ENCODE peak calls at places on chromosomes 7 and 10, in ten cellular contexts. One of them, this sample, is unnamed.
A peak's percentile ranks its signal among the peaks of the same experiment; 100 is the strongest.

GRCh38 chr7:53383131-53383530 is 347.7 kb downstream of the POM121L12 start:
- DNase-seq in activated CD4-positive, alpha-beta T cell treated with anti-CD3 and anti-CD28 coated beads, Interleukin-2, amount 50 U/mL, for 4 hours: no peak
- DNase-seq in stimulated activated CD8-positive, alpha-beta memory T cell treated with anti-CD3 and anti-CD28 coated beads, Interleukin-12 subunit alpha, Interleukin-12 subunit beta, amount 100 ng/mL, for 4 hours: no peak
- DNase-seq in Caco-2: no peak
- DNase-seq in stimulated activated CD4-positive, alpha-beta T cell treated with anti-CD3 and anti-CD28 coated beads, Interleukin-12 subunit alpha, Interleukin-12 subunit beta, amount 100 ng/mL, for 48 hours: no peak
- DNase-seq in NCI-H1105: no peak
- DNase-seq in G401: no peak
- DNase-seq in SK-MEL-5: no peak
- DNase-seq in lower lobe of right lung: no peak
- DNase-seq in GDM1: no peak
- DNase-seq in this sample: no peak

GRCh38 chr7:25119102-25119501 is 6.0 kb downstream of the CYCS start:
- DNase-seq in stimulated activated CD4-positive, alpha-beta T cell treated with anti-CD3 and anti-CD28 coated beads, Interleukin-12 subunit alpha, Interleukin-12 subunit beta, amount 100 ng/mL, for 48 hours: no peak
- DNase-seq in G401: no peak
- DNase-seq in SK-MEL-5: no peak
- DNase-seq in stimulated activated CD8-positive, alpha-beta memory T cell treated with anti-CD3 and anti-CD28 coated beads, Interleukin-12 subunit alpha, Interleukin-12 subunit beta, amount 100 ng/mL, for 4 hours: no peak
- DNase-seq in GDM1: no peak
- DNase-seq in NCI-H1105: no peak
- DNase-seq in activated CD4-positive, alpha-beta T cell treated with anti-CD3 and anti-CD28 coated beads, Interleukin-2, amount 50 U/mL, for 4 hours: no peak
- DNase-seq in lower lobe of right lung: no peak
- DNase-seq in Caco-2: no peak
- DNase-seq in this sample: no peak

GRCh38 chr10:44731271-44731670 is 179.9 kb upstream of the TMEM72 start:
- DNase-seq in G401: no peak
- DNase-seq in SK-MEL-5: no peak
- DNase-seq in Caco-2: no peak
- DNase-seq in GDM1: no peak
- DNase-seq in NCI-H1105: no peak
- DNase-seq in activated CD4-positive, alpha-beta T cell treated with anti-CD3 and anti-CD28 coated beads, Interleukin-2, amount 50 U/mL, for 4 hours: no peak
- DNase-seq in stimulated activated CD8-positive, alpha-beta memory T cell treated with anti-CD3 and anti-CD28 coated beads, Interleukin-12 subunit alpha, Interleukin-12 subunit beta, amount 100 ng/mL, for 4 hours: no peak
- DNase-seq in lower lobe of right lung: no peak
- DNase-seq in stimulated activated CD4-positive, alpha-beta T cell treated with anti-CD3 and anti-CD28 coated beads, Interleukin-12 subunit alpha, Interleukin-12 subunit beta, amount 100 ng/mL, for 48 hours: no peak
- DNase-seq in this sample: no peak

GRCh38 chr10:1454428-1454827 is 282.9 kb downstream of the ADARB2 start:
- DNase-seq in Caco-2: no peak
- DNase-seq in G401: no peak
- DNase-seq in stimulated activated CD8-positive, alpha-beta memory T cell treated with anti-CD3 and anti-CD28 coated beads, Interleukin-12 subunit alpha, Interleukin-12 subunit beta, amount 100 ng/mL, for 4 hours: no peak
- DNase-seq in lower lobe of right lung: no peak
- DNase-seq in NCI-H1105: no peak
- DNase-seq in GDM1: no peak
- DNase-seq in SK-MEL-5: no peak
- DNase-seq in activated CD4-positive, alpha-beta T cell treated with anti-CD3 and anti-CD28 coated beads, Interleukin-2, amount 50 U/mL, for 4 hours: no peak
- DNase-seq in stimulated activated CD4-positive, alpha-beta T cell treated with anti-CD3 and anti-CD28 coated beads, Interleukin-12 subunit alpha, Interleukin-12 subunit beta, amount 100 ng/mL, for 48 hours: no peak
- DNase-seq in this sample: no peak

GRCh38 chr10:133608855-133609254 is 17.7 kb downstream of the FRG2B start:
- DNase-seq in Caco-2: no peak
- DNase-seq in NCI-H1105: no peak
- DNase-seq in lower lobe of right lung: no peak
- DNase-seq in GDM1: peak; percentile 24
- DNase-seq in activated CD4-positive, alpha-beta T cell treated with anti-CD3 and anti-CD28 coated beads, Interleukin-2, amount 50 U/mL, for 4 hours: no peak
- DNase-seq in SK-MEL-5: peak; percentile 54
- DNase-seq in stimulated activated CD4-positive, alpha-beta T cell treated with anti-CD3 and anti-CD28 coated beads, Interleukin-12 subunit alpha, Interleukin-12 subunit beta, amount 100 ng/mL, for 48 hours: no peak
- DNase-seq in stimulated activated CD8-positive, alpha-beta memory T cell treated with anti-CD3 and anti-CD28 coated beads, Interleukin-12 subunit alpha, Interleukin-12 subunit beta, amount 100 ng/mL, for 4 hours: no peak
- DNase-seq in G401: peak; percentile 76
- DNase-seq in this sample: no peak

GRCh38 chr10:83108565-83109333 is 1030.6 kb upstream of the GHITM start:
- DNase-seq in GDM1: no peak
- DNase-seq in stimulated activated CD4-positive, alpha-beta T cell treated with anti-CD3 and anti-CD28 coated beads, Interleukin-12 subunit alpha, Interleukin-12 subunit beta, amount 100 ng/mL, for 48 hours: no peak
- DNase-seq in Caco-2: no peak
- DNase-seq in lower lobe of right lung: peak; percentile 41
- DNase-seq in SK-MEL-5: no peak
- DNase-seq in activated CD4-positive, alpha-beta T cell treated with anti-CD3 and anti-CD28 coated beads, Interleukin-2, amount 50 U/mL, for 4 hours: no peak
- DNase-seq in NCI-H1105: no peak
- DNase-seq in stimulated activated CD8-positive, alpha-beta memory T cell treated with anti-CD3 and anti-CD28 coated beads, Interleukin-12 subunit alpha, Interleukin-12 subunit beta, amount 100 ng/mL, for 4 hours: no peak
- DNase-seq in G401: no peak
- DNase-seq in this sample: no peak

GRCh38 chr10:24958701-24959392 is 6.4 kb upstream of the PRTFDC1 start:
- DNase-seq in activated CD4-positive, alpha-beta T cell treated with anti-CD3 and anti-CD28 coated beads, Interleukin-2, amount 50 U/mL, for 4 hours: no peak
- DNase-seq in SK-MEL-5: peak; percentile 87
- DNase-seq in GDM1: no peak
- DNase-seq in Caco-2: no peak
- DNase-seq in stimulated activated CD8-positive, alpha-beta memory T cell treated with anti-CD3 and anti-CD28 coated beads, Interleukin-12 subunit alpha, Interleukin-12 subunit beta, amount 100 ng/mL, for 4 hours: no peak
- DNase-seq in lower lobe of right lung: no peak
- DNase-seq in G401: no peak
- DNase-seq in NCI-H1105: no peak
- DNase-seq in stimulated activated CD4-positive, alpha-beta T cell treated with anti-CD3 and anti-CD28 coated beads, Interleukin-12 subunit alpha, Interleukin-12 subunit beta, amount 100 ng/mL, for 48 hours: no peak
- DNase-seq in this sample: no peak

GRCh38 chr10:95496246-95496911 is 64.8 kb downstream of the SORBS1 start:
- DNase-seq in NCI-H1105: no peak
- DNase-seq in lower lobe of right lung: no peak
- DNase-seq in SK-MEL-5: no peak
- DNase-seq in GDM1: no peak
- DNase-seq in activated CD4-positive, alpha-beta T cell treated with anti-CD3 and anti-CD28 coated beads, Interleukin-2, amount 50 U/mL, for 4 hours: no peak
- DNase-seq in Caco-2: no peak
- DNase-seq in stimulated activated CD8-positive, alpha-beta memory T cell treated with anti-CD3 and anti-CD28 coated beads, Interleukin-12 subunit alpha, Interleukin-12 subunit beta, amount 100 ng/mL, for 4 hours: no peak
- DNase-seq in stimulated activated CD4-positive, alpha-beta T cell treated with anti-CD3 and anti-CD28 coated beads, Interleukin-12 subunit alpha, Interleukin-12 subunit beta, amount 100 ng/mL, for 48 hours: no peak
- DNase-seq in G401: no peak
- DNase-seq in this sample: no peak

GRCh38 chr7:70785427-70785826 is 346.5 kb upstream of the GALNT17 start:
- DNase-seq in stimulated activated CD4-positive, alpha-beta T cell treated with anti-CD3 and anti-CD28 coated beads, Interleukin-12 subunit alpha, Interleukin-12 subunit beta, amount 100 ng/mL, for 48 hours: no peak
- DNase-seq in stimulated activated CD8-positive, alpha-beta memory T cell treated with anti-CD3 and anti-CD28 coated beads, Interleukin-12 subunit alpha, Interleukin-12 subunit beta, amount 100 ng/mL, for 4 hours: no peak
- DNase-seq in lower lobe of right lung: no peak
- DNase-seq in NCI-H1105: no peak
- DNase-seq in SK-MEL-5: no peak
- DNase-seq in Caco-2: no peak
- DNase-seq in activated CD4-positive, alpha-beta T cell treated with anti-CD3 and anti-CD28 coated beads, Interleukin-2, amount 50 U/mL, for 4 hours: no peak
- DNase-seq in G401: no peak
- DNase-seq in GDM1: no peak
- DNase-seq in this sample: no peak

GRCh38 chr10:29970012-29970396 is 89.4 kb downstream of the JCAD start:
- DNase-seq in GDM1: no peak
- DNase-seq in G401: no peak
- DNase-seq in stimulated activated CD8-positive, alpha-beta memory T cell treated with anti-CD3 and anti-CD28 coated beads, Interleukin-12 subunit alpha, Interleukin-12 subunit beta, amount 100 ng/mL, for 4 hours: no peak
- DNase-seq in activated CD4-positive, alpha-beta T cell treated with anti-CD3 and anti-CD28 coated beads, Interleukin-2, amount 50 U/mL, for 4 hours: no peak
- DNase-seq in lower lobe of right lung: no peak
- DNase-seq in NCI-H1105: no peak
- DNase-seq in stimulated activated CD4-positive, alpha-beta T cell treated with anti-CD3 and anti-CD28 coated beads, Interleukin-12 subunit alpha, Interleukin-12 subunit beta, amount 100 ng/mL, for 48 hours: no peak
- DNase-seq in Caco-2: no peak
- DNase-seq in SK-MEL-5: no peak
- DNase-seq in this sample: no peak

GRCh38 chr7:99737726-99738125 is 2.7 kb upstream of the CYP3A7 start:
- DNase-seq in SK-MEL-5: no peak
- DNase-seq in activated CD4-positive, alpha-beta T cell treated with anti-CD3 and anti-CD28 coated beads, Interleukin-2, amount 50 U/mL, for 4 hours: no peak
- DNase-seq in stimulated activated CD8-positive, alpha-beta memory T cell treated with anti-CD3 and anti-CD28 coated beads, Interleukin-12 subunit alpha, Interleukin-12 subunit beta, amount 100 ng/mL, for 4 hours: no peak
- DNase-seq in GDM1: peak; percentile 32
- DNase-seq in stimulated activated CD4-positive, alpha-beta T cell treated with anti-CD3 and anti-CD28 coated beads, Interleukin-12 subunit alpha, Interleukin-12 subunit beta, amount 100 ng/mL, for 48 hours: no peak
- DNase-seq in G401: no peak
- DNase-seq in Caco-2: no peak
- DNase-seq in lower lobe of right lung: no peak
- DNase-seq in NCI-H1105: no peak
- DNase-seq in this sample: no peak

GRCh38 chr10:131830446-131831130 is 70.2 kb upstream of the PPP2R2D start:
- DNase-seq in Caco-2: no peak
- DNase-seq in stimulated activated CD4-positive, alpha-beta T cell treated with anti-CD3 and anti-CD28 coated beads, Interleukin-12 subunit alpha, Interleukin-12 subunit beta, amount 100 ng/mL, for 48 hours: no peak
- DNase-seq in stimulated activated CD8-positive, alpha-beta memory T cell treated with anti-CD3 and anti-CD28 coated beads, Interleukin-12 subunit alpha, Interleukin-12 subunit beta, amount 100 ng/mL, for 4 hours: no peak
- DNase-seq in lower lobe of right lung: peak; percentile 29
- DNase-seq in activated CD4-positive, alpha-beta T cell treated with anti-CD3 and anti-CD28 coated beads, Interleukin-2, amount 50 U/mL, for 4 hours: no peak
- DNase-seq in G401: no peak
- DNase-seq in NCI-H1105: no peak
- DNase-seq in GDM1: no peak
- DNase-seq in SK-MEL-5: no peak
- DNase-seq in this sample: no peak

GRCh38 chr10:26361351-26361750 is 76.8 kb upstream of the APBB1IP start:
- DNase-seq in lower lobe of right lung: no peak
- DNase-seq in Caco-2: peak; percentile 55
- DNase-seq in SK-MEL-5: no peak
- DNase-seq in stimulated activated CD8-positive, alpha-beta memory T cell treated with anti-CD3 and anti-CD28 coated beads, Interleukin-12 subunit alpha, Interleukin-12 subunit beta, amount 100 ng/mL, for 4 hours: no peak
- DNase-seq in GDM1: no peak
- DNase-seq in activated CD4-positive, alpha-beta T cell treated with anti-CD3 and anti-CD28 coated beads, Interleukin-2, amount 50 U/mL, for 4 hours: no peak
- DNase-seq in stimulated activated CD4-positive, alpha-beta T cell treated with anti-CD3 and anti-CD28 coated beads, Interleukin-12 subunit alpha, Interleukin-12 subunit beta, amount 100 ng/mL, for 48 hours: no peak
- DNase-seq in NCI-H1105: no peak
- DNase-seq in G401: no peak
- DNase-seq in this sample: no peak